ENCODE peak calls at places on chromosomes 4 and X, in four cellular contexts. O, D, Y and V are unnamed samples.

GRCh38 chr4:87758278-87758677 is 41.1 kb upstream of the IBSP start:
- DNase-seq in D (no peak), Y (no peak), O (no peak), V (no peak)

GRCh38 chr4:111512081-111512774 is 633.0 kb upstream of the FAM241A start:
- DNase-seq in D (no peak), Y (peak), O (no peak), V (no peak)

GRCh38 chr4:182268966-182269365 is 25.8 kb downstream of the TENM3 start:
- DNase-seq in O (no peak), D (no peak), Y (no peak), V (no peak)

GRCh38 chrX:138287200-138287865 is 424.2 kb downstream of the FGF13 start:
- DNase-seq in O (no peak), D (no peak), Y (no peak), V (no peak)

GRCh38 chr4:39255916-39256315 is 73.6 kb downstream of the WDR19 start:
- DNase-seq in D (no peak), Y (no peak), O (no peak), V (no peak)

GRCh38 chr4:121253961-121254360 is 89.8 kb upstream of the TNIP3 start:
- DNase-seq in Y (no peak), O (no peak), D (no peak), V (no peak)

GRCh38 chr4:24126776-24127175 is 236.9 kb upstream of the PPARGC1A start:
- DNase-seq in O (no peak), Y (no peak), D (no peak), V (no peak)

GRCh38 chr4:183471960-183472708 is 27.7 kb downstream of the CDKN2AIP start:
- DNase-seq in Y (peak), O (peak), D (peak), V (peak)

GRCh38 chrX:138723301-138723700 is 11.8 kb upstream of the FGF13 start:
- DNase-seq in D (no peak), O (no peak), Y (no peak), V (no peak)

GRCh38 chrX:135327299-135327698 is 18.0 kb downstream of the ETDC start:
- DNase-seq in Y (no peak), D (no peak), O (no peak), V (no peak)

GRCh38 chr4:85531575-85532339 is 56.8 kb downstream of the ARHGAP24 start:
- DNase-seq in D (no peak), Y (no peak), O (no peak), V (no peak)

GRCh38 chr4:122703868-122704267 is 28.6 kb upstream of the BBS12 start:
- DNase-seq in D (no peak), O (no peak), Y (no peak), V (no peak)

GRCh38 chr4:158906073-158906472 is 137.2 kb downstream of the FNIP2 start:
- DNase-seq in D (peak), Y (no peak), O (no peak), V (no peak)

GRCh38 chr4:119683518-119683917 is 54.9 kb upstream of the PDE5A start:
- DNase-seq in Y (no peak), O (no peak), D (no peak), V (no peak)

GRCh38 chr4:76339364-76339763 is 32.8 kb downstream of the STBD1 start:
- DNase-seq in D (no peak), Y (no peak), O (peak), V (no peak)

GRCh38 chr4:17310269-17310652 is 201.6 kb downstream of the QDPR start:
- DNase-seq in O (no peak), D (peak), Y (no peak), V (no peak)

GRCh38 chrX:24601858-24602257 is 45.3 kb downstream of the PCYT1B start:
- DNase-seq in D (no peak), Y (no peak), O (no peak), V (no peak)

GRCh38 chrX:104789784-104790183 is 223.8 kb downstream of the IL1RAPL2 start:
- DNase-seq in O (no peak), Y (no peak), D (no peak), V (no peak)

GRCh38 chr4:121726642-121727268 is 30.0 kb upstream of the ANXA5 start:
- DNase-seq in Y (peak), O (peak), D (peak), V (peak)

GRCh38 chrX:10529344-10529743 is 91.0 kb downstream of the MID1 start:
- DNase-seq in D (no peak), Y (no peak), O (no peak), V (no peak)

GRCh38 chrX:70301716-70302115 is 11.8 kb downstream of the KIF4A start:
- DNase-seq in O (no peak), Y (no peak), D (no peak), V (no peak)

GRCh38 chrX:106619797-106620196 is 8.0 kb downstream of the RADX start:
- DNase-seq in O (no peak), D (no peak), Y (peak), V (no peak)

GRCh38 chrX:44071847-44072545 is 98.8 kb upstream of the NDP start:
- DNase-seq in O (no peak), Y (peak), D (no peak), V (no peak)

GRCh38 chr4:183335369-183335940 is 13.2 kb upstream of the CLDN24 start:
- DNase-seq in D (no peak), Y (peak), O (peak), V (no peak)

DNA sequence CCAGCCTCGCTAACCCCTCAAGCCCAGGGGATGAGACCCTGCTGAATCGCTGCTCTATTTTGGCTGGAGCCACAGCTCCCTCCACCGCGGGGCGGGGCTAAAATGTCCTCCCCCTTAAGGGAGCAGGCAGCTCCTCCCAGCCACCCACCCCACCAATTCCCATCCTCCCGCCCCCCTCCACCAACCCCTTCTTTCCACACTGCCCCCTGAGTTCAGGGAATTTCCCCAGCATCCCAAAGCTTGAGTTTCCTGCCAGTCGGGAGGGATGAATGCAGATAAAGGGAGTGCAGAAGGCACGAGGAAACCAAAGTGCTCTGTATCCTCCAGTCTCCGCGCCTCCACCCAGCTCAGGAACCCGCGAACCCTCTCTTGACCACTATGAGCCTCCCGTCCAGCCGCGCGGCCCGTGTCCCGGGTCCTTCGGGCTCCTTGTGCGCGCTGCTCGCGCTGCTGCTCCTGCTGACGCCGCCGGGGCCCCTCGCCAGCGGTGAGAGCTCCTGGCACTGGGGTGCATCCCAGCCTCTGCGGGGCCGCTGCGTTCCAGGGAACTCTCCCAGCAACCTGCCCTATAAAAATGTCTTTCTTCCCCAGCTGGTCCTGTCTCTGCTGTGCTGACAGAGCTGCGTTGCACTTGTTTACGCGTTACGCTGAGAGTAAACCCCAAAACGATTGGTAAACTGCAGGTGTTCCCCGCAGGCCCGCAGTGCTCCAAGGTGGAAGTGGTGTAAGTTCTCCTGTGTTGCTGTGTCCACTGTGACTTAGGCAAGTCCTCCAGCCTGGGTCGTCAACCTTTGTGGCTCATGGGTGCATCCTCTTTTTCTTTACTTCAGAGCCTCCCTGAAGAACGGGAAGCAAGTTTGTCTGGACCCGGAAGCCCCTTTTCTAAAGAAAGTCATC is at the start of gene CXCL6:
- DNase-seq in Y (no peak), D (no peak), O (no peak), V (no peak)
- TF ChIP-seq POLR2AphosphoS2 in Y (no peak), D (no peak), O (no peak), V (no peak)

GRCh38 chr4:71709961-71710360 is 73.9 kb downstream of the GC start:
- DNase-seq in D (no peak), Y (no peak), O (no peak), V (no peak)
- TF ChIP-seq POLR2AphosphoS2 in D (no peak), Y (no peak), O (no peak), V (no peak)

GRCh38 chr4:5138389-5138788 is 87.1 kb downstream of the STK32B start:
- DNase-seq in D (no peak), Y (no peak), O (no peak), V (no peak)

GRCh38 chr4:5139141-5139540 is 87.9 kb downstream of the STK32B start:
- DNase-seq in O (no peak), Y (no peak), D (no peak), V (no peak)

GRCh38 chr4:5134620-5135019 is 83.3 kb downstream of the STK32B start:
- DNase-seq in D (no peak), Y (no peak), O (no peak), V (no peak)

GRCh38 chr4:5137226-5137625 is 85.9 kb downstream of the STK32B start:
- DNase-seq in O (no peak), Y (no peak), D (no peak), V (no peak)

GRCh38 chr4:5137927-5138326 is 86.6 kb downstream of the STK32B start:
- DNase-seq in Y (peak), O (no peak), D (no peak), V (no peak)
- TF ChIP-seq POLR2AphosphoS2 in Y (no peak), O (no peak), D (no peak), V (no peak)

GRCh38 chrX:42027367-42028025 is 104.1 kb upstream of the CASK start:
- DNase-seq in O (peak), D (peak), Y (no peak), V (no peak)
- TF ChIP-seq POLR2AphosphoS2 in O (no peak), D (no peak), Y (no peak), V (no peak)